ENCODE peak calls at places on chromosomes 1 and 21, in four cellular contexts. D, J, V and E are unnamed samples.

GRCh38 chr1:154972517-154973343 is 1.8 kb upstream of the CKS1B start:
- DNase-seq in D (peak; percentile 92), J (peak; percentile 80), V (peak; percentile 99), E (no peak)

GRCh38 chr1:209662879-209663327 is 10.7 kb upstream of the LAMB3 start:
- DNase-seq in J (no peak), V (peak; percentile 83), D (no peak), E (no peak)

GRCh38 chr21:35038772-35039145 is 10.3 kb downstream of the RUNX1 start:
- DNase-seq in V (no peak), D (no peak), J (no peak), E (no peak)

GRCh38 chr1:9890224-9890731 is 19.8 kb downstream of the CTNNBIP1 start:
- DNase-seq in V (peak; percentile 94), J (peak; percentile 87), D (peak; percentile 80), E (no peak)

GRCh38 chr21:21084179-21084578 is 86.0 kb downstream of the NCAM2 start:
- DNase-seq in D (no peak), J (no peak), V (no peak), E (no peak)

GRCh38 chr1:228286505-228287417 is 78.9 kb downstream of the OBSCN start:
- DNase-seq in J (no peak), D (no peak), V (no peak), E (no peak)

GRCh38 chr1:204072951-204073836 is at the start of gene SOX13:
- DNase-seq in V (peak; percentile 89), D (peak; percentile 93), J (peak; percentile 79), E (no peak)

GRCh38 chr1:12544357-12544756 is 73.7 kb downstream of the DHRS3 start:
- DNase-seq in J (no peak), V (no peak), D (no peak), E (no peak)

GRCh38 chr1:8095584-8095983 is 69.5 kb upstream of the ERRFI1 start:
- DNase-seq in D (no peak), J (no peak), V (peak; percentile 42), E (no peak)

GRCh38 chr1:33219886-33220661 is 36.2 kb upstream of the ZNF362 start:
- DNase-seq in J (peak; percentile 60), V (peak; percentile 94), D (peak; percentile 58), E (no peak)

GRCh38 chr1:234926574-234927311 is 201.9 kb downstream of the TOMM20 start:
- DNase-seq in J (no peak), V (no peak), D (no peak), E (peak; percentile 64)

GRCh38 chr1:157139125-157139524 is 930 bp upstream of the ETV3 start:
- DNase-seq in D (no peak), V (no peak), J (no peak), E (no peak)

GRCh38 chr1:202045699-202046098 is 35.3 kb downstream of the ELF3 start:
- DNase-seq in V (no peak), J (no peak), D (no peak), E (no peak)

GRCh38 chr1:201397675-201398074 is 1.4 kb downstream of the LAD1 start:
- DNase-seq in J (no peak), V (peak; percentile 92), D (peak; percentile 71), E (no peak)

GRCh38 chr1:46442317-46443161 is 47.1 kb upstream of the DMBX1 start:
- DNase-seq in J (peak; percentile 96), V (peak; percentile 82), D (peak; percentile 84), E (peak; percentile 70)

GRCh38 chr1:42784946-42785693 is at the start of gene TMEM269:
- DNase-seq in D (no peak), J (no peak), V (no peak), E (no peak)

GRCh38 chr21:45323487-45324380 is 36.0 kb upstream of the POFUT2 start:
- DNase-seq in J (no peak), V (no peak), D (no peak), E (no peak)

GRCh38 chr21:35303085-35303484 is 254.0 kb upstream of the RUNX1 start:
- DNase-seq in D (peak; percentile 31), V (peak; percentile 98), J (peak; percentile 51), E (no peak)

GRCh38 chr1:184877992-184878391 is 96.3 kb downstream of the NIBAN1 start:
- DNase-seq in J (no peak), D (no peak), V (peak; percentile 21), E (no peak)

GRCh38 chr1:220511183-220511582 is 16.8 kb upstream of the MARK1 start:
- DNase-seq in J (no peak), D (no peak), V (peak; percentile 87), E (no peak)

GRCh38 chr1:212234431-212235298 is 50.5 kb upstream of the PPP2R5A start:
- DNase-seq in J (peak; percentile 73), V (peak; percentile 91), D (peak; percentile 73), E (no peak)

GRCh38 chr1:59193443-59194093 is 103.3 kb upstream of the FGGY start:
- DNase-seq in V (no peak), D (no peak), J (no peak), E (no peak)

GRCh38 chr1:111089638-111090037 is 50.3 kb downstream of the DRAM2 start:
- DNase-seq in V (no peak), J (no peak), D (no peak), E (no peak)

DNA sequence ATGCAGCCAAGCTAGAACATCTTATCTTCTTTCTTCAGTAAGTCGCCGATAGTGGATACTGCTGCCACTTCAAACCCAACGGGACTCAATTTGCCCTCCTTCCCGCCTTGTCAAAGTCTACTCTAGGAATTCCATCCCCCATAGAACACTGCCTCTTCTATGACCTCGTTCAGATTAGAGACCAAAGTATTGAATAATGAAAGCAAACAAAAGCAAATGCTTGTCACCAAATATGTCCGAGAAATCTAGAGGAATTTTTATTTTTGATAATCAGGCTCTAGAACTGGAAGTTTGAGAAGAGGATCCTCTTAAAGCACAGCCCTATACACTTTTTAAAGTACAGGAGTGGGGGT is 868 bp upstream of the RRAGC start:
- DNase-seq in D (no peak), V (no peak), J (no peak), E (no peak)
- H3K4me1 ChIP-seq in D (peaks cover 23% of the 10 kb centered on the region), V (peaks cover 10% of the 10 kb centered on the region), J (peaks cover 19% of the 10 kb centered on the region), E (peaks cover 18% of the 10 kb centered on the region)

GRCh38 chr1:179121159-179121938 is 39.5 kb downstream of the TOR3A start:
- DNase-seq in J (peak; percentile 28), D (peak; percentile 66), V (peak; percentile 68), E (peak; percentile 63)

GRCh38 chr1:179128520-179128919 is 46.6 kb downstream of the TOR3A start:
- DNase-seq in D (no peak), V (peak; percentile 73), J (no peak), E (no peak)

GRCh38 chr1:179127163-179127895 is 45.5 kb downstream of the TOR3A start:
- DNase-seq in V (peak; percentile 63), J (no peak), D (no peak), E (no peak)

GRCh38 chr1:179126338-179127060 is 44.6 kb downstream of the TOR3A start:
- DNase-seq in J (no peak), D (no peak), V (no peak), E (no peak)

GRCh38 chr1:179124866-179125265 is 43.0 kb downstream of the TOR3A start:
- DNase-seq in J (no peak), D (no peak), V (peak; percentile 89), E (no peak)
- TF ChIP-seq EZH2phosphoT487 in J (no peak), D (no peak), V (no peak), E (no peak)

DNA sequence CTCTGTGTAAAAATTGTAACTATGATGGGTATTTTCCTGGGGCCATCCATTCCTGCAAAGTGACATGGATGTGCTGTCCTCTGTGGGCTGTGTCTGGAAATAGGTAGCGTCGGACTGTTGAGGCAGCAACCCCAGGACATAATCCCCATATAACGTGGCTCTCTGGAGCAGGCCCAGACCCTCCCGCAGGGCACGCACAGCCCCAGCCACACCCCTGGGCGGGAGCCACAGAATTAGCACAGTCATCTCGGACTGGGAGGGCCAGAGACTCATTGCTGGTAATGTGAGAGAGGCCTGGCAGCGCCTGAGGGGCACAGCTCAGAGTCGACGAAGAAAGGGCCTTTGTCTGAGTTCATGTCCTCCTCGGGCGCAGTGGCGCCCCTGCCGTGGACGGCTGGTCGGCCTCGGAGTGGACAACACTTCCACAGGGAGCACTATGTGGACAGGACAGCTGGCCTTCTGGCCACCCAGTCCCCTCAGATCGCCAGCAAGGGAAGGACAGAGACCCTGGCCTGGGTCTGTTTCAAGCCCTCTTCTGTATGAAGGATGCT is 20.1 kb downstream of the SIM2 start:
- DNase-seq in J (peak; percentile 52), D (no peak), V (peak; percentile 95), E (no peak)
- H3K27ac ChIP-seq in J (peak overlapping the region; percentile 61), D (peak overlapping the region; percentile 76), V (peak overlapping the region; percentile 83), E (no peak overlapping the region)

GRCh38 chr1:162617513-162617912 is 14.8 kb upstream of the DDR2 start:
- DNase-seq in J (no peak), V (no peak), D (no peak), E (no peak)
- H3K4me1 ChIP-seq in J (no peaks in the 10 kb centered on the region), V (no peaks in the 10 kb centered on the region), D (no peaks in the 10 kb centered on the region), E (no peaks in the 10 kb centered on the region)

GRCh38 chr1:100359139-100359538 is 6.8 kb downstream of the CDC14A start:
- DNase-seq in D (no peak), J (no peak), V (no peak), E (no peak)

GRCh38 chr1:100358210-100358609 is 5.9 kb downstream of the CDC14A start:
- DNase-seq in V (peak; percentile 29), J (no peak), D (no peak), E (peak; percentile 37)

GRCh38 chr1:100362821-100363466 is 10.6 kb downstream of the CDC14A start:
- DNase-seq in J (no peak), V (no peak), D (no peak), E (no peak)

GRCh38 chr1:100361249-100362089 is 9.2 kb downstream of the CDC14A start:
- DNase-seq in D (no peak), V (no peak), J (no peak), E (no peak)

DNA sequence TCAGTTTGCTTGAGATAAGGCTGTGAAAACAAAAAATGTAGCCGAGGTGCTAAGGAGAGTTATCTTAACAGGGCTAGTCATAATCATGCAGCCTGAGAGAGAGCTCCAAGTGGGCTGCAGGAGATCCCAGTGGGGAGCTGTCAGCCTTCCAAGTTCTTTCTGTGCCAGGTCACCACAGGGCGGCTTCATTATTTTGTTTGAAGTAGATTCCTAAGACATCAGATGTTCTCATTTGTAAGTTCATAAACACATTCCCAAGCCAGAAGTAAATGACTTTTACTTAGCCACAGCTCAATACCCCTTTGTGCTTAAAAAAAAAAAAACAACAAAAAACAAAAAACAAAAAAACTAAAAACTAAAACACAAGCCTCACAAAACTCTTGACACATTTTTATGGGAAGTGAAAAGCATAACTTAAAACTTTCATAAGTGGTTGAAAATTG is 8.5 kb downstream of the CDC14A start:
- DNase-seq in D (no peak), V (no peak), J (no peak), E (no peak)
- TF ChIP-seq EZH2phosphoT487 in D (no peak), V (no peak), J (no peak), E (no peak)